ENCODE peak calls at places on chromosomes 3 and 15, in eight cellular contexts. G is spleen; K is effector memory CD8-positive, alpha-beta T cell; I is NCI-H524 treated with DMSO at 0.1 percent for 48 hours; X is fibroblast of the aortic adventitia; O is left ventricle myocardium superior; Z is AG09319; E is stimulated activated CD4-positive, alpha-beta T cell treated with anti-CD3 and anti-CD28 coated beads, Interleukin-1b, Interleukin-23, amount 100 ng/mL, for 48 hours. H is an unnamed sample.

GRCh38 chr3:89246326-89246725 is 138.9 kb downstream of the EPHA3 start:
- DNase-seq in X (no peak), Z (no peak), K (no peak), I (no peak), E (no peak), O (no peak), G (no peak), H (no peak)

GRCh38 chr3:20462226-20462625 is 276.2 kb upstream of the SGO1 start:
- DNase-seq in O (no peak), E (no peak), K (no peak), I (no peak), G (no peak), Z (no peak), X (no peak), H (no peak)

GRCh38 chr15:54029076-54029475 is 50.8 kb downstream of the UNC13C start:
- DNase-seq in E (no peak), I (no peak), G (no peak), O (no peak), Z (no peak), K (no peak), X (no peak), H (no peak)

GRCh38 chr15:67794832-67795574 is 30.3 kb upstream of the SKOR1 start:
- DNase-seq in E (peak), X (no peak), K (no peak), O (no peak), Z (no peak), I (no peak), G (no peak), H (no peak)

GRCh38 chr3:42698911-42699230 is 3.7 kb downstream of the HHATL start:
- DNase-seq in E (no peak), Z (no peak), K (no peak), X (no peak), O (no peak), G (no peak), I (no peak), H (no peak)

GRCh38 chr3:123071146-123071545 is 4.3 kb downstream of the PDIA5 start:
- DNase-seq in X (peak), K (no peak), Z (no peak), I (no peak), E (no peak), G (no peak), O (no peak), H (peak)

GRCh38 chr3:138426211-138426610 is 8.2 kb upstream of the ESYT3 start:
- DNase-seq in I (no peak), O (no peak), G (no peak), X (peak), E (no peak), K (no peak), Z (no peak), H (no peak)

GRCh38 chr15:94324835-94325767 is 93.7 kb downstream of the MCTP2 start:
- DNase-seq in K (peak), G (no peak), X (no peak), I (no peak), E (no peak), Z (no peak), O (no peak), H (no peak)

GRCh38 chr15:33211409-33211808 is 16.9 kb upstream of the FMN1 start:
- DNase-seq in K (no peak), O (peak), Z (no peak), G (no peak), X (no peak), I (peak), E (no peak), H (peak)

GRCh38 chr3:65350786-65351476 is 663.1 kb upstream of the ADAMTS9 start:
- DNase-seq in E (no peak), X (no peak), G (no peak), I (no peak), K (no peak), Z (no peak), O (no peak), H (no peak)

GRCh38 chr3:112814256-112814655 is 32.4 kb downstream of the CD200R1L start:
- DNase-seq in Z (peak), G (no peak), K (no peak), I (peak), O (no peak), X (peak), E (no peak), H (peak)

GRCh38 chr3:162489853-162490252 is 993.2 kb downstream of the OTOL1 start:
- DNase-seq in Z (no peak), K (no peak), I (no peak), O (no peak), X (no peak), E (no peak), G (no peak), H (no peak)

GRCh38 chr15:65049418-65049840 is 4.2 kb downstream of the SLC51B start:
- DNase-seq in E (peak), G (peak), O (peak), I (peak), X (peak), Z (peak), K (peak), H (peak)

GRCh38 chr3:188832961-188833615 is 338.7 kb upstream of the TPRG1 start:
- DNase-seq in E (no peak), G (no peak), O (no peak), K (no peak), Z (no peak), X (peak), I (no peak), H (no peak)

GRCh38 chr15:62135532-62136134 is 29.5 kb downstream of the C2CD4B start:
- DNase-seq in Z (no peak), O (no peak), X (peak), E (no peak), I (no peak), K (no peak), G (no peak), H (no peak)

GRCh38 chr3:40704224-40704623 is 179.5 kb downstream of the ZNF621 start:
- DNase-seq in Z (no peak), I (no peak), K (no peak), G (no peak), O (no peak), E (no peak), X (no peak), H (no peak)

GRCh38 chr3:178334239-178334638 is 202.0 kb upstream of the KCNMB2 start:
- DNase-seq in K (no peak), Z (no peak), G (peak), O (no peak), I (no peak), X (no peak), E (no peak), H (no peak)

GRCh38 chr3:143627336-143627735 is 220.9 kb downstream of the SLC9A9 start:
- DNase-seq in E (peak), G (no peak), K (no peak), O (no peak), X (peak), I (no peak), Z (no peak), H (no peak)

GRCh38 chr3:14328422-14328821 is 74.0 kb upstream of the SLC6A6 start:
- DNase-seq in I (no peak), Z (no peak), E (no peak), O (no peak), K (no peak), G (no peak), X (no peak), H (no peak)

GRCh38 chr3:150149651-150150051 is 179.0 kb upstream of the PFN2 start:
- DNase-seq in O (peak), E (no peak), I (no peak), Z (peak), G (no peak), K (no peak), X (peak), H (no peak)

GRCh38 chr3:132083159-132083558 is 48.3 kb upstream of the CPNE4 start:
- DNase-seq in K (no peak), I (no peak), Z (no peak), E (no peak), O (no peak), G (no peak), X (no peak), H (no peak)

GRCh38 chr3:14278799-14279705 is 100.4 kb downstream of the LSM3 start:
- DNase-seq in E (no peak), Z (no peak), G (peak), X (peak), I (no peak), K (no peak), O (no peak), H (no peak)

GRCh38 chr3:124292329-124292728 is 300.4 kb upstream of the ROPN1 start:
- DNase-seq in Z (no peak), I (no peak), E (no peak), X (no peak), K (no peak), O (no peak), G (no peak), H (no peak)

GRCh38 chr3:49699281-49699723 is 9.9 kb downstream of the RNF123 start:
- DNase-seq in G (no peak), I (no peak), E (no peak), X (no peak), Z (no peak), K (no peak), O (no peak), H (no peak)

GRCh38 chr3:110625126-110625798 is 446.4 kb upstream of the NECTIN3 start:
- DNase-seq in X (peak), K (no peak), G (no peak), O (no peak), I (no peak), E (no peak), Z (no peak), H (no peak)

GRCh38 chr3:183447206-183448001 is 19.0 kb upstream of the MCF2L2 start:
- DNase-seq in E (peak), K (peak), I (peak), G (peak), Z (peak), X (peak), O (peak), H (peak)

GRCh38 chr3:62046326-62046725 is 327.0 kb downstream of the FEZF2 start:
- DNase-seq in Z (peak), E (no peak), K (no peak), O (no peak), I (no peak), G (no peak), X (peak), H (no peak)

GRCh38 chr15:95712785-95713184 is 617.7 kb upstream of the NR2F2 start:
- DNase-seq in G (no peak), K (no peak), O (no peak), Z (no peak), I (no peak), X (no peak), E (no peak), H (no peak)

GRCh38 chr15:96158938-96159337 is 171.6 kb upstream of the NR2F2 start:
- DNase-seq in E (no peak), K (no peak), Z (no peak), G (no peak), X (peak), O (peak), I (no peak), H (no peak)

GRCh38 chr3:144363856-144364255 is 392.2 kb downstream of the DIPK2A start:
- DNase-seq in O (no peak), E (no peak), I (no peak), K (no peak), X (no peak), G (no peak), Z (no peak), H (no peak)

GRCh38 chr3:169147246-169148008 is 516.1 kb downstream of the MECOM start:
- DNase-seq in O (peak), X (peak), G (peak), Z (peak), E (peak), I (peak), K (no peak), H (peak)

GRCh38 chr3:113086506-113087461 is 96.0 kb downstream of the GTPBP8 start:
- DNase-seq in X (no peak), K (no peak), Z (no peak), I (no peak), G (no peak), O (no peak), E (no peak), H (no peak)

H was measured in DMS 273 treated with DMSO at 0.1 percent for 48 hours.